ENCODE peak calls at places on chromosomes 12 and 14, in seven cellular contexts. A is IMR-90, R is neuronal stem cell, T is mesendoderm, N is H9, E is mesenchymal stem cell, V is H1. Y is an unnamed sample.

GRCh38 chr12:79983492-79983891 is 48.6 kb upstream of the PPP1R12A start:
- DNase-seq in A (peak; percentile 78), R (no peak), T (no peak), N (no peak), E (peak; percentile 77), V (no peak), Y (no peak)

GRCh38 chr12:94244165-94245133 is 96.1 kb downstream of the PLXNC1 start:
- DNase-seq in A (no peak), R (no peak), T (no peak), N (no peak), E (no peak), V (no peak), Y (no peak)

GRCh38 chr14:54686219-54686870 is 119.4 kb downstream of the SAMD4A start:
- DNase-seq in A (peak; percentile 91), R (no peak), T (no peak), N (no peak), E (peak; percentile 82), V (no peak), Y (peak; percentile 7)

GRCh38 chr14:80956105-80956504 is 684 bp downstream of the TSHR start:
- DNase-seq in A (no peak), R (no peak), T (no peak), N (no peak), E (no peak), V (no peak), Y (no peak)

GRCh38 chr14:53354331-53354730 is 201.2 kb upstream of the DDHD1 start:
- DNase-seq in A (no peak), R (no peak), T (peak; percentile 39), N (no peak), E (no peak), V (no peak), Y (no peak)

GRCh38 chr12:14514946-14515345 is 52.7 kb downstream of the PLBD1 start:
- DNase-seq in A (no peak), R (no peak), T (no peak), N (no peak), E (peak; percentile 42), V (no peak), Y (peak; percentile 39)

GRCh38 chr12:120979220-120979861 is 998 bp downstream of the HNF1A start:
- DNase-seq in A (no peak), R (no peak), T (no peak), N (no peak), E (no peak), V (no peak), Y (no peak)

GRCh38 chr14:42980419-42980818 is 1373.7 kb downstream of the LRFN5 start:
- DNase-seq in A (no peak), R (no peak), T (peak; percentile 53), N (no peak), E (no peak), V (no peak), Y (no peak)

GRCh38 chr12:38587594-38587993 is 271.0 kb downstream of the ALG10B start:
- DNase-seq in A (no peak), R (no peak), T (no peak), N (no peak), E (no peak), V (no peak), Y (no peak)

GRCh38 chr14:20436363-20436755 is 393 bp upstream of the KLHL33 start:
- DNase-seq in A (peak; percentile 75), R (no peak), T (no peak), N (no peak), E (no peak), V (no peak), Y (no peak)

GRCh38 chr12:119894916-119895315 is 17.8 kb upstream of the CIT start:
- DNase-seq in A (no peak), R (no peak), T (no peak), N (no peak), E (no peak), V (no peak), Y (no peak)

GRCh38 chr12:32400114-32400672 is 835 bp downstream of the FGD4 start:
- DNase-seq in A (no peak), R (no peak), T (peak; percentile 77), N (peak; percentile 76), E (peak; percentile 17), V (peak; percentile 81), Y (no peak)

GRCh38 chr12:67388331-67389163 is 119.4 kb downstream of the CAND1 start:
- DNase-seq in A (no peak), R (no peak), T (peak; percentile 72), N (peak; percentile 44), E (no peak), V (peak; percentile 46), Y (no peak)

GRCh38 chr12:105459760-105460325 is 129.4 kb downstream of the C12orf75 start:
- DNase-seq in A (no peak), R (no peak), T (peak; percentile 94), N (no peak), E (no peak), V (no peak), Y (no peak)

GRCh38 chr12:95978774-95979173 is 17.4 kb downstream of the HAL start:
- DNase-seq in A (no peak), R (no peak), T (no peak), N (no peak), E (no peak), V (no peak), Y (no peak)

GRCh38 chr12:12872139-12872933 is 19.0 kb upstream of the GPRC5A start:
- DNase-seq in A (peak; percentile 88), R (no peak), T (peak; percentile 68), N (peak; percentile 54), E (peak; percentile 77), V (no peak), Y (peak; percentile 92)

GRCh38 chr14:57578427-57579220 is 85.0 kb upstream of the CCDC198 start:
- DNase-seq in A (no peak), R (no peak), T (peak; percentile 41), N (no peak), E (no peak), V (no peak), Y (no peak)

GRCh38 chr14:95455246-95455645 is 61.2 kb downstream of the SYNE3 start:
- DNase-seq in A (no peak), R (no peak), T (no peak), N (no peak), E (no peak), V (no peak), Y (no peak)

GRCh38 chr14:95452890-95453712 is 63.3 kb downstream of the SYNE3 start:
- DNase-seq in A (no peak), R (no peak), T (no peak), N (no peak), E (no peak), V (no peak), Y (no peak)

GRCh38 chr14:95453713-95453980 is 62.8 kb downstream of the SYNE3 start:
- DNase-seq in A (no peak), R (no peak), T (no peak), N (no peak), E (no peak), V (no peak), Y (no peak)

GRCh38 chr14:95449131-95449530 is 67.3 kb downstream of the SYNE3 start:
- DNase-seq in A (no peak), R (no peak), T (no peak), N (no peak), E (no peak), V (no peak), Y (no peak)

DNA sequence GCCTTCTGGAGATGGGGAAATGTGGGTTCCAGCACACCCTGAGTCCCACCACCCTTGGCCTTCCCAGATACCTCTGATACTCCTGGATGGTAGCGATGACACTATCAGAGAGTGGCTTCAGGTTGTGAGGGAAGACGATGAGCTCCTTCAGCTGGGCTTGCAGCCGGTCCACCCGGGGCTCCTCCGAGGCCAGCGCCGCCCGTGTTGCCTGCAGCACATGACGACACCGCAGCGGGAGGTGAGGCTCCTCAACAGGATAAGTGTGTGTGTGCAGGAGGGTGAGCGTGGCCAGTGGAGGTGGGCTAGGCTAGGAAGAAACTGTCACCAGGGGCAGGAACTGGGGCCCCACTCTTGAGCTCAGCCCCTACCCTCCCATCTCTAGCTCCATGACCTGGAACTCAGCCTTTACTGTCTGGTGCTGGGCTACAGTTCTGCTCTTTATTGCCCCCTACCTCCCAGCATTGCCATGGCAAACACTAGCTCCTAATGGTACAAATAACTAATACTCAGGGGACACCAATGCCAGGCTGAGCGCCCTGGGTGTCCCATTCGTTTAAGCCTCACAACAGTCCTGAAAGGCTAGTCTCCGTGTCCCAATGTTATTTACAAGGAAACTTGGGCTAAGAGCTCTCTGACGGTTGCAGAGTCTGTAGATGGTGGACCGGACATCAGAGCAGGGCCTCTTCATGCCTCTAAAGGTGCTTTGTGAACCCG is 64.1 kb downstream of the SYNE3 start:
- DNase-seq in A (no peak), R (no peak), T (peak; percentile 59), N (peak; percentile 66), E (peak; percentile 16), V (peak; percentile 60), Y (no peak)
- H2BK5ac ChIP-seq in A (no peak overlapping the region), R (no peak overlapping the region), T (no peak overlapping the region), N (no peak overlapping the region), E (no peak overlapping the region), V (no peak overlapping the region), Y (no peak overlapping the region)

GRCh38 chr14:59276235-59276634 is 87.8 kb downstream of the DAAM1 start:
- DNase-seq in A (no peak), R (no peak), T (no peak), N (no peak), E (no peak), V (no peak), Y (no peak)
- H3K23ac ChIP-seq in A (no peak overlapping the region), R (no peak overlapping the region), T (no peak overlapping the region), N (no peak overlapping the region), E (no peak overlapping the region), V (no peak overlapping the region), Y (no peak overlapping the region)

DNA sequence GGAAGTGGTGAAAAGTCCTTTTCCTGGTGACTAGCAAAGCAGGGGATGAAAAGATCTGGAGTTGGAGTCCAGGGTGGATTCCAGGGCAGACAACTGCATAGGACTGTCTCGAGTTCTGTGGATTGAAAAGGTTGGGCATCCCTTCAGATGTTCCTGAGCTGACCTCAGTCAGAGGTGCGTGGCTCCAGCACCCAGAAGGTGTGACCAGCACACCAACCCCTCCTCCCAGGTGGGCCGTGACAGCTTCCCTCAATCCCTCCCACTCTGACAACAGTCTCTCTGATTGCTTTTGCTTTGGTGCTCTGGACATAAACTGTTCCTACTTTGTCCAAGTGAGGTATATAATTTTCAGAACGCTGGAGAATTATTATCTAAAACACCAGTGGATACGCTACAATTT is 88.1 kb downstream of the DAD1 start:
- DNase-seq in A (no peak), R (no peak), T (no peak), N (no peak), E (no peak), V (no peak), Y (no peak)
- H2BK5ac ChIP-seq in A (no peak overlapping the region), R (no peak overlapping the region), T (no peak overlapping the region), N (no peak overlapping the region), E (no peak overlapping the region), V (no peak overlapping the region), Y (no peak overlapping the region)

GRCh38 chr12:42692749-42693148 is 103.2 kb upstream of the PRICKLE1 start:
- DNase-seq in A (no peak), R (no peak), T (peak; percentile 48), N (no peak), E (no peak), V (no peak), Y (no peak)

GRCh38 chr12:42689699-42690098 is 100.2 kb upstream of the PRICKLE1 start:
- DNase-seq in A (no peak), R (no peak), T (no peak), N (no peak), E (no peak), V (no peak), Y (no peak)

GRCh38 chr12:42686514-42687172 is 97.1 kb upstream of the PRICKLE1 start:
- DNase-seq in A (peak; percentile 52), R (no peak), T (no peak), N (no peak), E (no peak), V (no peak), Y (no peak)

GRCh38 chr12:42691991-42692557 is 102.5 kb upstream of the PRICKLE1 start:
- DNase-seq in A (no peak), R (no peak), T (no peak), N (no peak), E (no peak), V (no peak), Y (peak; percentile 34)

GRCh38 chr12:42690264-42690663 is 100.7 kb upstream of the PRICKLE1 start:
- DNase-seq in A (no peak), R (no peak), T (no peak), N (no peak), E (no peak), V (no peak), Y (no peak)
- H3K23ac ChIP-seq in A (no peak overlapping the region), R (no peak overlapping the region), T (no peak overlapping the region), N (no peak overlapping the region), E (no peak overlapping the region), V (no peak overlapping the region), Y (no peak overlapping the region)